ENCODE peak calls at places on chromosomes 4 and X, in six cellular contexts. One of them, this sample, is unnamed.

GRCh38 chr4:80790152-80790551 is 240.4 kb upstream of the BMP3 start:
- DNase-seq in cardiac muscle cell: no peak
- DNase-seq in PC-3: no peak
- DNase-seq in heart right ventricle: no peak
- DNase-seq in upper lobe of right lung: no peak
- DNase-seq in right cardiac atrium: no peak
- DNase-seq in this sample: no peak

GRCh38 chrX:47595701-47596655 is 13.7 kb downstream of the TIMP1 start:
- DNase-seq in heart right ventricle: no peak
- DNase-seq in upper lobe of right lung: no peak
- DNase-seq in right cardiac atrium: no peak
- DNase-seq in PC-3: no peak
- DNase-seq in cardiac muscle cell: peak
- DNase-seq in this sample: no peak

GRCh38 chr4:138367942-138368341 is 125.8 kb upstream of the SLC7A11 start:
- DNase-seq in cardiac muscle cell: no peak
- DNase-seq in right cardiac atrium: no peak
- DNase-seq in PC-3: no peak
- DNase-seq in heart right ventricle: no peak
- DNase-seq in upper lobe of right lung: no peak
- DNase-seq in this sample: no peak

GRCh38 chr4:2866891-2867290 is 23.2 kb downstream of the ADD1 start:
- DNase-seq in right cardiac atrium: no peak
- DNase-seq in cardiac muscle cell: no peak
- DNase-seq in PC-3: no peak
- DNase-seq in heart right ventricle: no peak
- DNase-seq in upper lobe of right lung: no peak
- DNase-seq in this sample: no peak

GRCh38 chr4:77881460-77882295 is 19.0 kb downstream of the MRPL1 start:
- DNase-seq in upper lobe of right lung: no peak
- DNase-seq in cardiac muscle cell: peak
- DNase-seq in right cardiac atrium: no peak
- DNase-seq in heart right ventricle: no peak
- DNase-seq in PC-3: peak
- DNase-seq in this sample: no peak

GRCh38 chrX:34656467-34656841 is 631 bp downstream of the TMEM47 start:
- DNase-seq in right cardiac atrium: peak
- DNase-seq in upper lobe of right lung: peak
- DNase-seq in cardiac muscle cell: no peak
- DNase-seq in heart right ventricle: peak
- DNase-seq in PC-3: no peak
- DNase-seq in this sample: no peak

GRCh38 chr4:114078636-114079035 is 99.2 kb upstream of the ARSJ start:
- DNase-seq in PC-3: no peak
- DNase-seq in heart right ventricle: no peak
- DNase-seq in cardiac muscle cell: no peak
- DNase-seq in right cardiac atrium: no peak
- DNase-seq in upper lobe of right lung: no peak
- DNase-seq in this sample: no peak

GRCh38 chr4:19580090-19580489 is 671.6 kb upstream of the SLIT2 start:
- DNase-seq in PC-3: no peak
- DNase-seq in upper lobe of right lung: no peak
- DNase-seq in cardiac muscle cell: peak
- DNase-seq in right cardiac atrium: no peak
- DNase-seq in heart right ventricle: no peak
- DNase-seq in this sample: no peak

GRCh38 chr4:2745981-2746806 is 9.9 kb downstream of the TNIP2 start:
- DNase-seq in PC-3: peak
- DNase-seq in upper lobe of right lung: no peak
- DNase-seq in heart right ventricle: peak
- DNase-seq in cardiac muscle cell: peak
- DNase-seq in right cardiac atrium: peak
- DNase-seq in this sample: peak

GRCh38 chrX:42695800-42696358 is 82.1 kb downstream of the PPP1R2C start:
- DNase-seq in right cardiac atrium: no peak
- DNase-seq in cardiac muscle cell: no peak
- DNase-seq in upper lobe of right lung: no peak
- DNase-seq in heart right ventricle: no peak
- DNase-seq in PC-3: no peak
- DNase-seq in this sample: no peak

GRCh38 chr4:94396984-94397383 is 54.3 kb upstream of the HPGDS start:
- DNase-seq in PC-3: no peak
- DNase-seq in upper lobe of right lung: no peak
- DNase-seq in right cardiac atrium: no peak
- DNase-seq in cardiac muscle cell: no peak
- DNase-seq in heart right ventricle: no peak
- DNase-seq in this sample: no peak

GRCh38 chr4:98706200-98706813 is 47.9 kb upstream of the TSPAN5 start:
- DNase-seq in PC-3: no peak
- DNase-seq in cardiac muscle cell: no peak
- DNase-seq in heart right ventricle: no peak
- DNase-seq in right cardiac atrium: no peak
- DNase-seq in upper lobe of right lung: no peak
- DNase-seq in this sample: peak

GRCh38 chr4:1402516-1403101 is 3.6 kb downstream of the NKX1-1 start:
- DNase-seq in PC-3: no peak
- DNase-seq in heart right ventricle: no peak
- DNase-seq in upper lobe of right lung: peak
- DNase-seq in cardiac muscle cell: no peak
- DNase-seq in right cardiac atrium: no peak
- DNase-seq in this sample: no peak

GRCh38 chr4:172758586-172759340 is 409.8 kb upstream of the GALNT7 start:
- DNase-seq in heart right ventricle: no peak
- DNase-seq in cardiac muscle cell: peak
- DNase-seq in PC-3: peak
- DNase-seq in right cardiac atrium: no peak
- DNase-seq in upper lobe of right lung: no peak
- DNase-seq in this sample: no peak

GRCh38 chrX:148542481-148543255 is 42.3 kb downstream of the AFF2 start:
- DNase-seq in upper lobe of right lung: no peak
- DNase-seq in right cardiac atrium: no peak
- DNase-seq in PC-3: no peak
- DNase-seq in heart right ventricle: no peak
- DNase-seq in cardiac muscle cell: no peak
- DNase-seq in this sample: no peak

GRCh38 chrX:154443479-154443910 is 446 bp upstream of the FAM50A start:
- DNase-seq in PC-3: peak
- DNase-seq in upper lobe of right lung: no peak
- DNase-seq in heart right ventricle: no peak
- DNase-seq in cardiac muscle cell: no peak
- DNase-seq in right cardiac atrium: no peak
- DNase-seq in this sample: no peak

GRCh38 chr4:79445371-79445781 is 37.3 kb upstream of the GK2 start:
- DNase-seq in right cardiac atrium: no peak
- DNase-seq in cardiac muscle cell: no peak
- DNase-seq in heart right ventricle: no peak
- DNase-seq in upper lobe of right lung: no peak
- DNase-seq in PC-3: no peak
- DNase-seq in this sample: no peak

GRCh38 chr4:81180916-81181315 is 34.1 kb downstream of the PRKG2 start:
- DNase-seq in heart right ventricle: no peak
- DNase-seq in right cardiac atrium: no peak
- DNase-seq in PC-3: no peak
- DNase-seq in upper lobe of right lung: no peak
- DNase-seq in cardiac muscle cell: peak
- DNase-seq in this sample: no peak

GRCh38 chrX:9906919-9907318 is 60.2 kb upstream of the CLDN34 start:
- DNase-seq in upper lobe of right lung: no peak
- DNase-seq in cardiac muscle cell: no peak
- DNase-seq in PC-3: peak
- DNase-seq in heart right ventricle: no peak
- DNase-seq in right cardiac atrium: no peak
- DNase-seq in this sample: no peak

GRCh38 chr4:112201915-112202505 is 29.6 kb upstream of the AP1AR start:
- DNase-seq in cardiac muscle cell: no peak
- DNase-seq in upper lobe of right lung: no peak
- DNase-seq in PC-3: no peak
- DNase-seq in right cardiac atrium: no peak
- DNase-seq in heart right ventricle: no peak
- DNase-seq in this sample: no peak

DNA sequence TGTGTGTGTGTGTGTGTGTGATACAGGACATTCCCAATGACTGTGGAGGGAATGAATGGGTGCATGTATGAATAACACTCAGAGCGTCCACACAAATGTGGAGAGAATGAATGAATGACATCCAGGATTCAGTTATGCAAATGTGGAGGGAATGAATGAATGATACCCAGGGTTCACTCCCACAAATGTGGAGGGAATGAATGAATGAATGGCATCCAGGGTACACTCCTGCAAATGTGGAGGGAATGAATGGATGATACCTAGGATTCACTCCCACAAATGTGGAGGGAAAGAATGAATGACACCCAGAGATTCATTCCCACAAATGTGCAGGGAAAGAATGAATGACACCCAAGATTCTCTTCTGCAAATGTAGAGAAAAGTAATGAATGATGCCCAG is 36.0 kb upstream of the ASMTL start:
- DNase-seq in upper lobe of right lung: no peak
- DNase-seq in PC-3: no peak
- DNase-seq in right cardiac atrium: no peak
- DNase-seq in cardiac muscle cell: no peak
- DNase-seq in heart right ventricle: no peak
- DNase-seq in this sample: no peak
- H3K27ac ChIP-seq in upper lobe of right lung: no peak
- H3K27ac ChIP-seq in PC-3: no peak
- H3K27ac ChIP-seq in right cardiac atrium: no peak
- H3K27ac ChIP-seq in cardiac muscle cell: no peak
- H3K27ac ChIP-seq in heart right ventricle: no peak
- H3K27ac ChIP-seq in this sample: no peak

GRCh38 chrX:68665502-68665901 is 18.0 kb downstream of the STARD8 start:
- DNase-seq in cardiac muscle cell: no peak
- DNase-seq in PC-3: no peak
- DNase-seq in right cardiac atrium: peak
- DNase-seq in heart right ventricle: peak
- DNase-seq in upper lobe of right lung: no peak
- DNase-seq in this sample: no peak
- H3K4me3 ChIP-seq in cardiac muscle cell: no peak
- H3K4me3 ChIP-seq in PC-3: no peak
- H3K4me3 ChIP-seq in right cardiac atrium: no peak
- H3K4me3 ChIP-seq in heart right ventricle: no peak
- H3K4me3 ChIP-seq in upper lobe of right lung: no peak
- H3K4me3 ChIP-seq in this sample: no peak

DNA sequence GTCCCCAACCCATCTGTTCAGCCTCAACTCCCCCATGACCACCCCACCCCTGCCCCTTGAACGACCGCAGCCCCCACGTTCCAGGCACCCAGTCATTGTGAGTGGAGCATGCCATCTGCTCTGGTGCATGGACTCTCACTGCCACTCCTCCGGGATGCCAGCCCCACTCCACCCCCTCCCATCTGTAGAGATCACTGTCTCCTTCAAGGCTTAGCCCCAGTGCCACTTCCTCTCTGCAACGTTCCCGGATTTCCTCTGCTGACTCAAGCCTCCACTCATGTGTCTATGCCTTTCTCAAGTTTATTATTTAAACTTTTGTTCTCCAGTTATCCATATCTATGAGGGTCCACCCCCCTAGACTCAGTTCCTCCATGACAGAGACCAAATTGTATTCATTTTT is 54.0 kb downstream of the MAML3 start:
- DNase-seq in upper lobe of right lung: peak
- DNase-seq in right cardiac atrium: peak
- DNase-seq in heart right ventricle: peak
- DNase-seq in PC-3: peak
- DNase-seq in cardiac muscle cell: no peak
- DNase-seq in this sample: peak
- H3K27ac ChIP-seq in upper lobe of right lung: peak
- H3K27ac ChIP-seq in right cardiac atrium: peak
- H3K27ac ChIP-seq in heart right ventricle: no peak
- H3K27ac ChIP-seq in PC-3: peak
- H3K27ac ChIP-seq in cardiac muscle cell: no peak
- H3K27ac ChIP-seq in this sample: no peak

GRCh38 chr4:153542131-153542530 is 76.0 kb downstream of the TMEM131L start:
- DNase-seq in right cardiac atrium: no peak
- DNase-seq in PC-3: no peak
- DNase-seq in cardiac muscle cell: no peak
- DNase-seq in heart right ventricle: no peak
- DNase-seq in upper lobe of right lung: no peak
- DNase-seq in this sample: no peak

GRCh38 chr4:153541426-153542096 is 75.4 kb downstream of the TMEM131L start:
- DNase-seq in cardiac muscle cell: peak
- DNase-seq in right cardiac atrium: no peak
- DNase-seq in heart right ventricle: no peak
- DNase-seq in PC-3: peak
- DNase-seq in upper lobe of right lung: no peak
- DNase-seq in this sample: no peak

GRCh38 chr4:153538408-153539057 is 72.4 kb downstream of the TMEM131L start:
- DNase-seq in PC-3: no peak
- DNase-seq in upper lobe of right lung: no peak
- DNase-seq in cardiac muscle cell: peak
- DNase-seq in heart right ventricle: peak
- DNase-seq in right cardiac atrium: peak
- DNase-seq in this sample: no peak

GRCh38 chr4:153537493-153537960 is 71.4 kb downstream of the TMEM131L start:
- DNase-seq in upper lobe of right lung: no peak
- DNase-seq in cardiac muscle cell: no peak
- DNase-seq in heart right ventricle: no peak
- DNase-seq in PC-3: no peak
- DNase-seq in right cardiac atrium: no peak
- DNase-seq in this sample: no peak

DNA sequence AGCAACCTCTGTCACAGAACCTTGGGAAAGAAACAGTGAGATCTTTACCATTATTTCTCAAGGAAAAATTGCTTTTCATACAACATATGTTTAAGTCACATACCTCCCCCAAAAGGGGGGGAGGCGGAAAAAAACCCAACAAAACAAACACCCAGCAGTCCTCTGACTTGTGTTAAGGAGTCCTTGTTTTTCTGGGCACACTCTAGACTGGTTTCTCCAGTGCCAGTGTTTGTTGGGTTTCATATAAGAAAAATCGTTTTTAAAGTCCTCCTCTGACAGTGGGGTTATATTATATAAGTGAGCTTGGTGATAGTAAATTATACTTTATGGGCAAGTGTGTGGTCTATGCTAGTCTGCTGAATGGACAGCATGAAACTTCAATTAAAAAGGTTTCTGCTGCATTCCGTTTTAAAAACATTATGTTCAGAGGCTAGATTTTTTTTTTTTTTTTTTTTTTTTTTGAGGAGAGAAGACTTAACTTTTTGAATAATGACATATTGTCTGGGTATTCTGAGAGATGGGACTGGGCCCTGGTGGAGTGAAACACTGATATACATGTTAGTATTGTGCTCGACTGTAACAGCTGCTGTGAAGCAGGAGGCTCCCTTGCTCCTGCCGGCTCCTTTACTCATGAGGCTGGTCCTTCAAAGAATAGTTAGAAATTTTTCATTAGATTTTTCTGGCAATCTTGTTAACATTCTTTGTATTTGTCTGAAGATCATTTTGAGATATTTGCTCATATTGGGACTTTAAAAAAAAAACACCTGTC is 73.1 kb downstream of the TMEM131L start:
- DNase-seq in PC-3: no peak
- DNase-seq in right cardiac atrium: no peak
- DNase-seq in upper lobe of right lung: no peak
- DNase-seq in heart right ventricle: no peak
- DNase-seq in cardiac muscle cell: no peak
- DNase-seq in this sample: no peak
- H3K4me3 ChIP-seq in PC-3: no peak
- H3K4me3 ChIP-seq in right cardiac atrium: peak
- H3K4me3 ChIP-seq in upper lobe of right lung: peak
- H3K4me3 ChIP-seq in heart right ventricle: peak
- H3K4me3 ChIP-seq in cardiac muscle cell: no peak
- H3K4me3 ChIP-seq in this sample: no peak

This sample was measured in effector memory CD4-positive, alpha-beta T cell.